ENCODE peak calls at places on chromosomes 4 and X, in four cellular contexts. H is GM12891, L is K562, Y is GM12878. B is an unnamed sample.

GRCh38 chr4:139872274-139872673 is 206.7 kb downstream of the MGST2 start:
- DNase-seq in H (no peak), L (no peak), Y (no peak), B (peak)

GRCh38 chr4:158540125-158540907 is 18.6 kb downstream of the RXFP1 start:
- DNase-seq in L (no peak), H (no peak), Y (no peak), B (no peak)

GRCh38 chr4:164396439-164396838 is 357.5 kb upstream of the SMIM31 start:
- DNase-seq in L (no peak), Y (no peak), H (no peak), B (no peak)

GRCh38 chr4:118973295-118973694 is 84.6 kb downstream of the SYNPO2 start:
- DNase-seq in Y (no peak), H (no peak), L (no peak), B (no peak)

GRCh38 chr4:7217453-7218310 is 25.3 kb downstream of the SORCS2 start:
- DNase-seq in Y (no peak), L (no peak), H (no peak), B (no peak)

GRCh38 chrX:45769919-45770582 is 569.4 kb upstream of the DIPK2B start:
- DNase-seq in L (peak), H (peak), Y (peak), B (no peak)

GRCh38 chr4:123438031-123438430 is 41.4 kb downstream of the SPRY1 start:
- DNase-seq in H (no peak), L (no peak), Y (no peak), B (no peak)

GRCh38 chrX:23478561-23478960 is 143.9 kb downstream of the PTCHD1 start:
- DNase-seq in H (no peak), Y (no peak), L (no peak), B (no peak)

GRCh38 chr4:89307185-89307445 is 485 bp downstream of the GPRIN3 start:
- DNase-seq in L (no peak), H (no peak), Y (no peak), B (no peak)

GRCh38 chr4:76984788-76985211 is 35.2 kb downstream of the SEPTIN11 start:
- DNase-seq in Y (no peak), L (no peak), H (no peak), B (no peak)

GRCh38 chr4:93444860-93445259 is 383.7 kb upstream of the ATOH1 start:
- DNase-seq in H (no peak), L (no peak), Y (no peak), B (no peak)

GRCh38 chr4:151783867-151784266 is 23.1 kb upstream of the GATB start:
- DNase-seq in L (no peak), H (no peak), Y (no peak), B (no peak)

GRCh38 chrX:130637591-130637990 is 235.8 kb downstream of the RBMX2 start:
- DNase-seq in H (no peak), L (no peak), Y (no peak), B (no peak)

GRCh38 chrX:151828434-151829080 is 84.1 kb upstream of the MAGEA4 start:
- DNase-seq in Y (no peak), H (no peak), L (no peak), B (no peak)

GRCh38 chr4:47032405-47033106 is 1.2 kb downstream of the GABRB1 start:
- DNase-seq in L (peak), H (peak), Y (no peak), B (peak)

GRCh38 chr4:134216436-134216835 is 14.8 kb upstream of the PABPC4L start:
- DNase-seq in H (no peak), L (no peak), Y (no peak), B (no peak)

GRCh38 chr4:14771504-14772175 is 230.6 kb upstream of the CPEB2 start:
- DNase-seq in Y (no peak), L (no peak), H (no peak), B (no peak)

GRCh38 chr4:161329852-161330251 is 833.9 kb downstream of the FSTL5 start:
- DNase-seq in Y (no peak), L (no peak), H (no peak), B (no peak)

GRCh38 chr4:37467824-37468223 is 218.4 kb downstream of the RELL1 start:
- DNase-seq in Y (no peak), H (no peak), L (no peak), B (no peak)

GRCh38 chr4:37467223-37467622 is 219.0 kb downstream of the RELL1 start:
- DNase-seq in L (no peak), Y (no peak), H (no peak), B (no peak)

GRCh38 chr4:37471971-37472370 is 214.2 kb downstream of the RELL1 start:
- DNase-seq in L (no peak), Y (no peak), H (no peak), B (peak)

GRCh38 chr4:37469286-37469685 is 216.9 kb downstream of the RELL1 start:
- DNase-seq in L (no peak), H (no peak), Y (no peak), B (no peak)

GRCh38 chr4:37470243-37470642 is 215.9 kb downstream of the RELL1 start:
- DNase-seq in Y (no peak), H (no peak), L (no peak), B (no peak)
- TF ChIP-seq POLR2AphosphoS5 in Y (no peak), H (no peak), L (no peak), B (no peak)

DNA sequence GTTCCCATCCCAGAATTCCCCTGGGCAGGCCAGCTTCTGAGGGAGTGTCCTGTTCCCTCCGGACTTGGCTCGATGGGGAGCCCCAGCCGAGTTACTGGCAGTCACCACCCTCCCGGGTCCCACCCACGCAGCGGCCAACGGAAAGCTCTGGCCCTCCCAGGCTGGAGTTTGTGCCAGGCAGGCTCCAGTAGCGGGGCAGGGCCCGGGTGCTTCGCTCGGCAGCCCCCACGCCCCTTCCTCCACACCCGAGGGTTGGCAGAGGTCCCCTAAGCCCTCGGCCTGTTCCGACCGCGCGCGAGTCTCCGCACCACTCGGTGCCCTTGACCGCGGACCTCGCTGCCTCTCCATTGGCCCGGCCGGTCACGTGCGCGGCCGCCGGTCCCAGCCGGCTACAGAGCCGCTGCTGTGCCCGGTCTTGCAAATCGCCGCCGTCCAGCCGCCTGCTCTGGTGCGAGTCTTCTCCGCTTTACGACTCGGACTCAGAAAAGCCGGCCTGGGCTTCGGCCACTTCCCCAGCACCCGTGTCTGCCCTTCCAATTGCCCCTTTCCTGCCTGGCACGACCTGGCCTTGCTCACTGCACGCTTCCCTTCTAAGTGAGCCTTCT is 20.8 kb upstream of the MTM1 start:
- DNase-seq in L (peak), Y (no peak), H (no peak), B (no peak)
- TF ChIP-seq SPI1 in L (no peak), Y (no peak), H (no peak), B (no peak)

GRCh38 chr4:184396001-184396400 is 78.3 kb downstream of the IRF2 start:
- DNase-seq in Y (peak), L (no peak), H (no peak), B (no peak)

GRCh38 chr4:184395451-184395917 is 78.9 kb downstream of the IRF2 start:
- DNase-seq in L (no peak), H (no peak), Y (no peak), B (no peak)

GRCh38 chr4:184389978-184390518 is 84.3 kb downstream of the IRF2 start:
- DNase-seq in Y (no peak), H (no peak), L (no peak), B (no peak)

GRCh38 chr4:184392321-184392720 is 82.0 kb downstream of the IRF2 start:
- DNase-seq in Y (no peak), L (no peak), H (no peak), B (no peak)

GRCh38 chr4:184392748-184393334 is 81.5 kb downstream of the IRF2 start:
- DNase-seq in Y (no peak), H (no peak), L (no peak), B (no peak)
- TF ChIP-seq POLR2AphosphoS5 in Y (no peak), H (no peak), L (no peak), B (no peak)

GRCh38 chrX:38803286-38803608 is 2.0 kb downstream of the MID1IP1 start:
- DNase-seq in Y (no peak), L (no peak), H (no peak), B (no peak)

GRCh38 chrX:38799995-38800394 is 1.3 kb upstream of the MID1IP1 start:
- DNase-seq in Y (no peak), H (no peak), L (no peak), B (no peak)

GRCh38 chrX:38798956-38799355 is 2.3 kb upstream of the MID1IP1 start:
- DNase-seq in Y (no peak), H (no peak), L (no peak), B (no peak)

GRCh38 chrX:38803609-38804480 is 2.6 kb downstream of the MID1IP1 start:
- DNase-seq in H (peak), Y (no peak), L (peak), B (peak)

GRCh38 chrX:38800981-38801845 is at the start of gene MID1IP1:
- DNase-seq in Y (no peak), H (peak), L (peak), B (peak)
- TF ChIP-seq SPI1 in Y (no peak), H (no peak), L (no peak), B (no peak)

GRCh38 chr4:85760521-85760920 is 285.6 kb downstream of the ARHGAP24 start:
- DNase-seq in H (no peak), L (no peak), Y (no peak), B (no peak)

GRCh38 chr4:85759392-85759791 is 284.4 kb downstream of the ARHGAP24 start:
- DNase-seq in H (no peak), Y (no peak), L (no peak), B (no peak)

GRCh38 chr4:85763207-85763606 is 288.3 kb downstream of the ARHGAP24 start:
- DNase-seq in L (no peak), H (no peak), Y (no peak), B (no peak)

GRCh38 chr4:85761803-85762202 is 286.9 kb downstream of the ARHGAP24 start:
- DNase-seq in H (no peak), L (no peak), Y (no peak), B (no peak)

GRCh38 chr4:85762204-85762884 is 287.4 kb downstream of the ARHGAP24 start:
- DNase-seq in L (no peak), Y (no peak), H (no peak), B (no peak)
- TF ChIP-seq POLR2AphosphoS5 in L (no peak), Y (no peak), H (no peak), B (no peak)

B was measured in HL-60.